ENCODE peak calls at places on chromosomes 11 and 22, in seven cellular contexts. One of them, this sample, is unnamed.

GRCh38 chr11:61505640-61506155 is 2.9 kb upstream of the LRRC10B start:
- DNase-seq in IMR-90: no peak
- DNase-seq in transverse colon: no peak
- DNase-seq in left ventricle myocardium inferior: no peak
- DNase-seq in astrocyte of the cerebellum: no peak
- DNase-seq in thoracic aorta: no peak
- DNase-seq in pancreas: no peak
- DNase-seq in this sample: no peak

GRCh38 chr11:8328848-8329330 is 65.2 kb upstream of the LMO1 start:
- DNase-seq in left ventricle myocardium inferior: peak; percentile 65
- DNase-seq in thoracic aorta: peak; percentile 12
- DNase-seq in pancreas: peak; percentile 78
- DNase-seq in astrocyte of the cerebellum: peak; percentile 45
- DNase-seq in transverse colon: peak; percentile 85
- DNase-seq in IMR-90: peak; percentile 75
- DNase-seq in this sample: peak; percentile 93

GRCh38 chr11:2384723-2385041 is 7.6 kb downstream of the CD81 start:
- DNase-seq in IMR-90: no peak
- DNase-seq in pancreas: no peak
- DNase-seq in thoracic aorta: no peak
- DNase-seq in left ventricle myocardium inferior: no peak
- DNase-seq in transverse colon: no peak
- DNase-seq in astrocyte of the cerebellum: no peak
- DNase-seq in this sample: no peak

GRCh38 chr11:45209904-45210699 is 63.7 kb downstream of the PRDM11 start:
- DNase-seq in pancreas: peak; percentile 24
- DNase-seq in transverse colon: peak; percentile 72
- DNase-seq in thoracic aorta: peak; percentile 73
- DNase-seq in left ventricle myocardium inferior: peak; percentile 94
- DNase-seq in astrocyte of the cerebellum: peak; percentile 5
- DNase-seq in IMR-90: peak; percentile 21
- DNase-seq in this sample: peak; percentile 91

GRCh38 chr22:48695251-48695650 is 1132.4 kb downstream of the BRD1 start:
- DNase-seq in transverse colon: no peak
- DNase-seq in pancreas: no peak
- DNase-seq in astrocyte of the cerebellum: no peak
- DNase-seq in thoracic aorta: no peak
- DNase-seq in left ventricle myocardium inferior: no peak
- DNase-seq in IMR-90: no peak
- DNase-seq in this sample: no peak

GRCh38 chr11:77813256-77813655 is 7.3 kb downstream of the RSF1 start:
- DNase-seq in IMR-90: peak; percentile 65
- DNase-seq in transverse colon: no peak
- DNase-seq in thoracic aorta: no peak
- DNase-seq in pancreas: no peak
- DNase-seq in astrocyte of the cerebellum: peak; percentile 32
- DNase-seq in left ventricle myocardium inferior: no peak
- DNase-seq in this sample: no peak

GRCh38 chr11:29272019-29272654 is 744.7 kb downstream of the KCNA4 start:
- DNase-seq in pancreas: no peak
- DNase-seq in thoracic aorta: no peak
- DNase-seq in transverse colon: no peak
- DNase-seq in IMR-90: peak; percentile 55
- DNase-seq in astrocyte of the cerebellum: no peak
- DNase-seq in left ventricle myocardium inferior: no peak
- DNase-seq in this sample: no peak

GRCh38 chr22:24146791-24147353 is 34.4 kb upstream of the SUSD2 start:
- DNase-seq in transverse colon: peak; percentile 42
- DNase-seq in pancreas: peak; percentile 49
- DNase-seq in thoracic aorta: no peak
- DNase-seq in IMR-90: peak; percentile 92
- DNase-seq in astrocyte of the cerebellum: peak; percentile 84
- DNase-seq in left ventricle myocardium inferior: peak; percentile 45
- DNase-seq in this sample: peak; percentile 67

GRCh38 chr11:10304495-10305261 is at the start of gene ADM:
- DNase-seq in IMR-90: peak; percentile 93
- DNase-seq in astrocyte of the cerebellum: peak; percentile 82
- DNase-seq in transverse colon: peak; percentile 93
- DNase-seq in pancreas: peak; percentile 70
- DNase-seq in thoracic aorta: peak; percentile 64
- DNase-seq in left ventricle myocardium inferior: peak; percentile 91
- DNase-seq in this sample: peak; percentile 93

GRCh38 chr11:134367781-134368180 is 36.0 kb downstream of the GLB1L2 start:
- DNase-seq in transverse colon: no peak
- DNase-seq in left ventricle myocardium inferior: no peak
- DNase-seq in astrocyte of the cerebellum: no peak
- DNase-seq in pancreas: no peak
- DNase-seq in thoracic aorta: no peak
- DNase-seq in IMR-90: no peak
- DNase-seq in this sample: no peak

GRCh38 chr11:34351051-34351450 is 6.8 kb downstream of the ABTB2 start:
- DNase-seq in pancreas: no peak
- DNase-seq in thoracic aorta: no peak
- DNase-seq in astrocyte of the cerebellum: no peak
- DNase-seq in IMR-90: no peak
- DNase-seq in transverse colon: no peak
- DNase-seq in left ventricle myocardium inferior: no peak
- DNase-seq in this sample: no peak

GRCh38 chr11:2375964-2376551 is 1.1 kb upstream of the CD81 start:
- DNase-seq in transverse colon: no peak
- DNase-seq in thoracic aorta: no peak
- DNase-seq in pancreas: peak; percentile 72
- DNase-seq in IMR-90: no peak
- DNase-seq in left ventricle myocardium inferior: no peak
- DNase-seq in astrocyte of the cerebellum: no peak
- DNase-seq in this sample: no peak

GRCh38 chr22:40193429-40194421 is 16.0 kb downstream of the TNRC6B start:
- DNase-seq in pancreas: no peak
- DNase-seq in IMR-90: peak; percentile 34
- DNase-seq in left ventricle myocardium inferior: no peak
- DNase-seq in transverse colon: no peak
- DNase-seq in thoracic aorta: no peak
- DNase-seq in astrocyte of the cerebellum: no peak
- DNase-seq in this sample: peak; percentile 60

GRCh38 chr11:117282956-117283355 is 8.2 kb upstream of the BACE1-AS start:
- DNase-seq in thoracic aorta: no peak
- DNase-seq in astrocyte of the cerebellum: no peak
- DNase-seq in transverse colon: no peak
- DNase-seq in left ventricle myocardium inferior: no peak
- DNase-seq in pancreas: peak; percentile 59
- DNase-seq in IMR-90: no peak
- DNase-seq in this sample: no peak

GRCh38 chr11:69240332-69241074 is 53.5 kb upstream of the MYEOV start:
- DNase-seq in transverse colon: peak; percentile 60
- DNase-seq in IMR-90: peak; percentile 14
- DNase-seq in pancreas: no peak
- DNase-seq in thoracic aorta: no peak
- DNase-seq in astrocyte of the cerebellum: no peak
- DNase-seq in left ventricle myocardium inferior: no peak
- DNase-seq in this sample: peak; percentile 40

GRCh38 chr22:27438271-27438980 is 363.1 kb downstream of the MN1 start:
- DNase-seq in pancreas: peak; percentile 62
- DNase-seq in thoracic aorta: no peak
- DNase-seq in transverse colon: no peak
- DNase-seq in IMR-90: peak; percentile 9
- DNase-seq in left ventricle myocardium inferior: no peak
- DNase-seq in astrocyte of the cerebellum: no peak
- DNase-seq in this sample: peak; percentile 57

GRCh38 chr11:115226556-115226955 is 277.7 kb downstream of the CADM1 start:
- DNase-seq in astrocyte of the cerebellum: peak; percentile 78
- DNase-seq in thoracic aorta: no peak
- DNase-seq in IMR-90: peak; percentile 84
- DNase-seq in transverse colon: no peak
- DNase-seq in left ventricle myocardium inferior: no peak
- DNase-seq in pancreas: no peak
- DNase-seq in this sample: peak; percentile 14

GRCh38 chr11:132177106-132177505 is 806.7 kb downstream of the NTM start:
- DNase-seq in pancreas: no peak
- DNase-seq in astrocyte of the cerebellum: peak; percentile 75
- DNase-seq in left ventricle myocardium inferior: no peak
- DNase-seq in IMR-90: peak; percentile 70
- DNase-seq in transverse colon: no peak
- DNase-seq in thoracic aorta: no peak
- DNase-seq in this sample: peak; percentile 62

GRCh38 chr11:125280646-125281045 is 116.1 kb downstream of the PKNOX2 start:
- DNase-seq in transverse colon: no peak
- DNase-seq in IMR-90: no peak
- DNase-seq in astrocyte of the cerebellum: no peak
- DNase-seq in thoracic aorta: no peak
- DNase-seq in pancreas: no peak
- DNase-seq in left ventricle myocardium inferior: no peak
- DNase-seq in this sample: no peak

GRCh38 chr11:83172551-83172950 is 15.6 kb downstream of the PCF11 start:
- DNase-seq in pancreas: no peak
- DNase-seq in astrocyte of the cerebellum: no peak
- DNase-seq in transverse colon: no peak
- DNase-seq in left ventricle myocardium inferior: no peak
- DNase-seq in thoracic aorta: no peak
- DNase-seq in IMR-90: no peak
- DNase-seq in this sample: no peak

GRCh38 chr11:95516786-95517185 is 272.8 kb downstream of the FAM76B start:
- DNase-seq in transverse colon: no peak
- DNase-seq in astrocyte of the cerebellum: no peak
- DNase-seq in left ventricle myocardium inferior: no peak
- DNase-seq in pancreas: no peak
- DNase-seq in thoracic aorta: no peak
- DNase-seq in IMR-90: peak; percentile 83
- DNase-seq in this sample: no peak

GRCh38 chr11:69817265-69818236 is 1.7 kb downstream of the FGF3 start:
- DNase-seq in thoracic aorta: no peak
- DNase-seq in astrocyte of the cerebellum: no peak
- DNase-seq in IMR-90: no peak
- DNase-seq in transverse colon: no peak
- DNase-seq in pancreas: no peak
- DNase-seq in left ventricle myocardium inferior: no peak
- DNase-seq in this sample: no peak

GRCh38 chr11:15579287-15580001 is 464.7 kb downstream of the INSC start:
- DNase-seq in pancreas: no peak
- DNase-seq in astrocyte of the cerebellum: no peak
- DNase-seq in left ventricle myocardium inferior: no peak
- DNase-seq in IMR-90: no peak
- DNase-seq in transverse colon: no peak
- DNase-seq in thoracic aorta: no peak
- DNase-seq in this sample: no peak

GRCh38 chr22:50030315-50031188 is 18.0 kb upstream of the IL17REL start:
- DNase-seq in transverse colon: peak; percentile 77
- DNase-seq in thoracic aorta: no peak
- DNase-seq in IMR-90: peak; percentile 54
- DNase-seq in pancreas: peak; percentile 53
- DNase-seq in left ventricle myocardium inferior: peak; percentile 71
- DNase-seq in astrocyte of the cerebellum: peak; percentile 28
- DNase-seq in this sample: peak; percentile 88

GRCh38 chr11:34263462-34264186 is 94.2 kb downstream of the ABTB2 start:
- DNase-seq in IMR-90: peak; percentile 82
- DNase-seq in left ventricle myocardium inferior: peak; percentile 50
- DNase-seq in pancreas: peak; percentile 84
- DNase-seq in astrocyte of the cerebellum: peak; percentile 78
- DNase-seq in transverse colon: peak; percentile 79
- DNase-seq in thoracic aorta: peak; percentile 23
- DNase-seq in this sample: peak; percentile 82

GRCh38 chr22:22576244-22576988 is 17.4 kb upstream of the PRAME start:
- DNase-seq in left ventricle myocardium inferior: peak; percentile 55
- DNase-seq in thoracic aorta: no peak
- DNase-seq in IMR-90: peak; percentile 24
- DNase-seq in astrocyte of the cerebellum: peak; percentile 3
- DNase-seq in pancreas: peak; percentile 12
- DNase-seq in transverse colon: peak; percentile 45
- DNase-seq in this sample: peak; percentile 76
- TF ChIP-seq CTCF in left ventricle myocardium inferior: peak; percentile 78
- TF ChIP-seq CTCF in thoracic aorta: peak; percentile 30
- TF ChIP-seq CTCF in IMR-90: peak; percentile 72
- TF ChIP-seq CTCF in astrocyte of the cerebellum: peak; percentile 84
- TF ChIP-seq CTCF in pancreas: peak; percentile 60
- TF ChIP-seq CTCF in transverse colon: peak; percentile 34
- TF ChIP-seq CTCF in this sample: peak; percentile 60

DNA sequence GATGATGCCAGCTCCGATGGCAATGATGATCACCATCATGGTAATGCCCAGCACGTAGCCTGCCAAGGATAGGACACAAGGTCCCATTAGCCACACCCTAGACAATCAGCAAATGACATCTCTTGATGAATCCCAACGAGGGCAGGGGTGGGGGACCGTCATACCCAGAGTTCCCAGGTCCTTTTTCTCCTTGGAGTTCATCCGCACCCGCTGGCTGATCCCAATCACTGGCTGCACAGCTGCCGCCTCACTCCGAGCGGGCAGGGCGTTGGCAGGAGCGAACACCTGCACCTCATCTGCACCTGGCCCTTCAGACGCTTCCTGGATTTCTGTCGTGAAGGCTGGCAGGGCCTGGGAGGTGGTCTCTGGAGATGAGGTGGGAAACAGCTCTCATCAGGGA is 3.0 kb downstream of the PIK3IP1 start:
- DNase-seq in transverse colon: peak; percentile 71
- DNase-seq in thoracic aorta: no peak
- DNase-seq in astrocyte of the cerebellum: no peak
- DNase-seq in left ventricle myocardium inferior: no peak
- DNase-seq in pancreas: no peak
- DNase-seq in IMR-90: no peak
- DNase-seq in this sample: no peak
- H3K4me3 ChIP-seq in transverse colon: peak overlapping the region; percentile 70
- H3K4me3 ChIP-seq in thoracic aorta: peak overlapping the region; percentile 81
- H3K4me3 ChIP-seq in astrocyte of the cerebellum: no peak overlapping the region
- H3K4me3 ChIP-seq in left ventricle myocardium inferior: peak overlapping the region; percentile 85
- H3K4me3 ChIP-seq in pancreas: no peak overlapping the region
- H3K4me3 ChIP-seq in IMR-90: no peak overlapping the region
- H3K4me3 ChIP-seq in this sample: no peak overlapping the region

DNA sequence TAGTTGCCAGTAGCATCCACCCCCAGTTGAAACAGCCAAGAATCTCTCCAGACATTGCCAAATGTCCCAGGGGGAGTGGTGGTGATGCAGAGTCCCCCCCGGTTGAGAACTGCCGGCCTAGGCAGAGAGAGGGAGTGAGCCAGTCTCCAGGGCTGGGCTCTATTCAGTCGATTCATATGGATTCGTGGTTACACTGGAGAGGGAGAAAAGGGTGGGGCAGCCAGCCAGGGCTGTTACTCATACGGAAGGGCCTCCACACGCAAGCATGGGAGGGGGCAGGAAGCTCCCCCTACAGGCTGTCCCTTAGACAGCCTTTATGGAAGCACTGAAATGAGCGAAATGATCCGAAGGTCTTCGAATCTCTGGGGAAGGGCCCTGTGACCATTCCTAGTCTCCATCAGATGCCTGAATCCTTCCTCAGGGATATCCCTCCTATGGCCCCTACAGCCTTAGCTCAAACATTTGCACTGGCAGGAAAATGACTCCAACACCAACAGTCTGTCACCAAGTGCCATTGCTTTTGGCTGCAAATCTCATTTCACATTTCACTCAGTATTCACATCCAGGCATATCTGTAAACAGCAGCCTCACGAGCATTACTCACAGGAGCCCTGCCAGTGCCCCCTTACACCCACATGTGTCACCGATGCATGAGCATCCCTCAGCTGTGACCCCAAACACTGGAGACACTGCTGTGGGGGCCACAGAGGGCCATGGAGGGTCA is 18.4 kb upstream of the TLCD5 start:
- DNase-seq in IMR-90: peak; percentile 91
- DNase-seq in transverse colon: peak; percentile 54
- DNase-seq in pancreas: no peak
- DNase-seq in thoracic aorta: no peak
- DNase-seq in left ventricle myocardium inferior: no peak
- DNase-seq in astrocyte of the cerebellum: peak; percentile 59
- DNase-seq in this sample: peak; percentile 81
- TF ChIP-seq CTCF in IMR-90: peak; percentile 62
- TF ChIP-seq CTCF in transverse colon: peak; percentile 20
- TF ChIP-seq CTCF in pancreas: no peak
- TF ChIP-seq CTCF in thoracic aorta: no peak
- TF ChIP-seq CTCF in left ventricle myocardium inferior: peak; percentile 21
- TF ChIP-seq CTCF in astrocyte of the cerebellum: peak; percentile 71
- TF ChIP-seq CTCF in this sample: peak; percentile 30

GRCh38 chr11:121688860-121689614 is 236.3 kb upstream of the SORL1-AS1 start:
- DNase-seq in thoracic aorta: no peak
- DNase-seq in left ventricle myocardium inferior: no peak
- DNase-seq in astrocyte of the cerebellum: no peak
- DNase-seq in transverse colon: no peak
- DNase-seq in pancreas: no peak
- DNase-seq in IMR-90: no peak
- DNase-seq in this sample: no peak
- H3K4me3 ChIP-seq in thoracic aorta: no peak overlapping the region
- H3K4me3 ChIP-seq in left ventricle myocardium inferior: no peak overlapping the region
- H3K4me3 ChIP-seq in astrocyte of the cerebellum: no peak overlapping the region
- H3K4me3 ChIP-seq in transverse colon: no peak overlapping the region
- H3K4me3 ChIP-seq in pancreas: no peak overlapping the region
- H3K4me3 ChIP-seq in IMR-90: no peak overlapping the region
- H3K4me3 ChIP-seq in this sample: no peak overlapping the region